ENCODE peak calls at places on chromosome 10, in four cellular contexts. J is HepG2, Y is A549, X is K562. N is an unnamed sample.

GRCh38 chr10:74824184-74825032 is 2.0 kb upstream of the KAT6B start:
- DNase-seq in J (peak; percentile 15), Y (no peak), X (no peak), N (no peak)

GRCh38 chr10:23284155-23284554 is 60.4 kb downstream of the C10orf67 start:
- DNase-seq in J (no peak), Y (no peak), X (no peak), N (no peak)

GRCh38 chr10:79178614-79179403 is 110.0 kb downstream of the ZMIZ1 start:
- DNase-seq in J (no peak), Y (no peak), X (peak; percentile 93), N (peak; percentile 93)

GRCh38 chr10:83515001-83515400 is 624.3 kb upstream of the GHITM start:
- DNase-seq in J (no peak), Y (no peak), X (no peak), N (no peak)

GRCh38 chr10:21202766-21203457 is 305.8 kb upstream of the NEBL start:
- DNase-seq in J (no peak), Y (no peak), X (no peak), N (no peak)

GRCh38 chr10:76052798-76053473 is 621.5 kb downstream of the LRMDA start:
- DNase-seq in J (no peak), Y (no peak), X (no peak), N (no peak)

GRCh38 chr10:30637881-30638467 is 8.4 kb upstream of the LYZL2 start:
- DNase-seq in J (peak; percentile 86), Y (peak; percentile 81), X (no peak), N (peak; percentile 87)

GRCh38 chr10:113552014-113552413 is 839 bp upstream of the HABP2 start:
- DNase-seq in J (no peak), Y (no peak), X (no peak), N (no peak)

GRCh38 chr10:8636371-8636770 is 581.9 kb downstream of the GATA3 start:
- DNase-seq in J (no peak), Y (no peak), X (no peak), N (no peak)

GRCh38 chr10:95785942-95786669 is 30.1 kb downstream of the ENTPD1 start:
- DNase-seq in J (no peak), Y (no peak), X (no peak), N (no peak)

GRCh38 chr10:1465993-1466764 is 271.1 kb downstream of the ADARB2 start:
- DNase-seq in J (no peak), Y (no peak), X (no peak), N (no peak)

GRCh38 chr10:126017961-126018560 is 121.7 kb downstream of the FANK1 start:
- DNase-seq in J (no peak), Y (no peak), X (no peak), N (peak; percentile 4)

GRCh38 chr10:89535185-89536012 is at the start of gene SLC16A12:
- DNase-seq in J (no peak), Y (no peak), X (no peak), N (no peak)

GRCh38 chr10:34147641-34148040 is 667.5 kb downstream of the PARD3 start:
- DNase-seq in J (no peak), Y (no peak), X (no peak), N (no peak)

GRCh38 chr10:126459878-126460481 is 71.7 kb upstream of the ADAM12 start:
- DNase-seq in J (peak; percentile 38), Y (peak; percentile 96), X (no peak), N (no peak)

GRCh38 chr10:78306358-78306757 is 272.7 kb downstream of the RPS24 start:
- DNase-seq in J (no peak), Y (no peak), X (no peak), N (no peak)

GRCh38 chr10:90204956-90205695 is 503.7 kb downstream of the KIF20B start:
- DNase-seq in J (no peak), Y (no peak), X (no peak), N (no peak)

GRCh38 chr10:20100157-20100556 is 283.9 kb downstream of the PLXDC2 start:
- DNase-seq in J (no peak), Y (peak; percentile 5), X (no peak), N (peak; percentile 18)

GRCh38 chr10:112981553-112981952 is 31.5 kb downstream of the TCF7L2 start:
- DNase-seq in J (no peak), Y (no peak), X (no peak), N (no peak)

GRCh38 chr10:42888504-42889095 is 106.0 kb downstream of the BMS1 start:
- DNase-seq in J (no peak), Y (no peak), X (no peak), N (no peak)
- TF ChIP-seq JUN in J (no peak), Y (no peak), X (no peak), N (no peak)

DNA sequence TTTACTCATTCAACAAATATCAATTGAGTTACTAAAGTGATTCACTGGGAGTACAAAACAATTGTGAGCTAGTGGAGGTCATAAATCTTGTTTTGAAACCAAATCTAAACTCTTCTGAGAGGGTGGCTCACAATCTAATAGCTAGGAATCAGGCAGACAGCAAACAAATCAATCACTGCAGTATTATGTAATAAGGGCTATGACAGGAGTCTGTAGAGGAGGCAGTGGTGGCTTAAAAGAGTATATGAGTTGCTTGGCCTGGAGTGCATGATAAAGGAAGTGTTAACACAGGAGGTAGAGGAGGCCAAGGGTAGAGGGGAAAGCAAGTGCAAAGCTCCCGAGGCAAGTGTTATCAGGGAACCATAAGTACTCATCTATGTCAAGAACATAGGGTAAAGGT is 16.5 kb downstream of the MYPN start:
- DNase-seq in J (no peak), Y (peak; percentile 58), X (no peak), N (no peak)
- H3K4me1 ChIP-seq in J (no peaks in the 10 kb centered on the region), Y (peaks cover 25% of the 10 kb centered on the region), X (no peaks in the 10 kb centered on the region), N (no peaks in the 10 kb centered on the region)

GRCh38 chr10:15370212-15370740 is 813 bp downstream of the FAM171A1 start:
- DNase-seq in J (no peak), Y (no peak), X (peak; percentile 37), N (peak; percentile 32)
- TF ChIP-seq MYC in J (no peak), Y (no peak), X (no peak), N (no peak)

GRCh38 chr10:122516733-122517132 is 43.8 kb upstream of the DMBT1 start:
- DNase-seq in J (no peak), Y (no peak), X (no peak), N (no peak)

GRCh38 chr10:122515022-122515424 is 45.5 kb upstream of the DMBT1 start:
- DNase-seq in J (no peak), Y (no peak), X (no peak), N (no peak)

GRCh38 chr10:122514045-122514840 is 46.3 kb upstream of the DMBT1 start:
- DNase-seq in J (no peak), Y (no peak), X (no peak), N (no peak)

GRCh38 chr10:122513053-122513452 is 47.5 kb upstream of the DMBT1 start:
- DNase-seq in J (no peak), Y (no peak), X (no peak), N (no peak)

GRCh38 chr10:122515588-122516231 is 44.8 kb upstream of the DMBT1 start:
- DNase-seq in J (no peak), Y (no peak), X (no peak), N (no peak)
- TF ChIP-seq JUN in J (no peak), Y (no peak), X (no peak), N (no peak)

GRCh38 chr10:13827418-13827817 is 240.7 kb downstream of the PRPF18 start:
- DNase-seq in J (no peak), Y (no peak), X (no peak), N (no peak)
- H3K4me1 ChIP-seq in J (no peaks in the 10 kb centered on the region), Y (no peaks in the 10 kb centered on the region), X (no peaks in the 10 kb centered on the region), N (peaks cover 15% of the 10 kb centered on the region)

GRCh38 chr10:70564113-70564725 is 38.3 kb downstream of the PRF1 start:
- DNase-seq in J (no peak), Y (no peak), X (no peak), N (no peak)
- TF ChIP-seq MYC in J (no peak), Y (no peak), X (no peak), N (no peak)

DNA sequence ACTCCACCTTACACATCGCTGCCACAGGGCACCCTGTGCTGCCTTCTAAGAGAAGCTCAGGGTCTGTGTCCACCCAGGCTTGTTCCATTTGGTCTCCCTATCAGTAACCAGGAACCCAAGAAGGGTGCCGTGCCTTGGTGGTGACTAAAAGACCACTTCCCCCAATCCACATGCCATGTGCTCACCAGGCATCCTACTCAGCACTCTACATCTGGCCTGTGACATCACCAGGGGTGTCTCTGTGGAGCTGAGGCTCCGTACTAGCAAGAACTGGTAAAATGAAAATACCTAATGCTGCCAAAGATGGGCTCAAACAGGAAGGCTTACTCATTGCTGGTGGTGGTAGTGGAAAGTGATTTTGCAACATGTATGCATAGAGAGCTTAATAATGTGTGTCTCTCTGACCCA is 19.0 kb upstream of the C10orf71 start:
- DNase-seq in J (no peak), Y (no peak), X (no peak), N (peak; percentile 2)
- TF ChIP-seq JUN in J (no peak), Y (no peak), X (no peak), N (no peak)

DNA sequence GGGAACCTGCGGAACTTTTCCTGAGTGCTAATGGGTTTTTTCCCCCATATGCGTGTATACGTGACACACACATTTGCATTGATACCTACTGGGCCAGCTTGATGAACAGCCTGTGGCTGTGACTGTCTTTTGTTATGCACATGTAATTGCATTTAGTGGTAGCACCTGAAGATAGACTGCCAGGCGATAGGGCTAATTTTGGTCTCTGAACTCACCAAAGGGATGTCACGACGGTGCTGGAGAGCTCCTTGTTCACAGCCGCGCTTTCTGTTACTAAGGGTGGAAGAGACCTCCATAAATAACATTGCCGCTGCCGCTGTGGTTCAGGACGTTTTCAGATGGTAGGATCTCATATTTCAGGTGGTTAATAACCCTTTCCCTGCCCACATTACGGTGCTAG is 133.2 kb downstream of the CAMK1D start:
- DNase-seq in J (no peak), Y (no peak), X (no peak), N (no peak)
- H3K4me1 ChIP-seq in J (no peaks in the 10 kb centered on the region), Y (no peaks in the 10 kb centered on the region), X (no peaks in the 10 kb centered on the region), N (no peaks in the 10 kb centered on the region)

DNA sequence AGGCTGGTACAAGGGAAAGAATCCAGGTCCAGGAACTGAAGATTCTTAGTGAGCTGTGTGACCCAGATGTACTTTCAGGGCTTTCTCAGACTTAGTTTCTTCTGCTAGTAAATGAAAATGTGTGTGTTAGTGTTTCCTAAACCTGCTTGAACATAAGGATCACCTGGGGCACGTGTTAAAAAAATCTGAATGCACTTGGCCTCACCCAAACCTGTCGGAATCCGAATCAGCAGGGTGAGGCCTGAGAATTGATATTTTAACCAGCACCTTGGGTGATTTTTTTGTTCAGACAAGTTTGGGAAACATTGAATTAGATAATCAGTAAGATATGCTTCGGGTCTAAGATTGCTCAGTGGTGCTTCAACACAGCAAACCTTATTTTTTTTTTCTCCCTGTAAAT is 59.7 kb downstream of the ZNF365 start:
- DNase-seq in J (no peak), Y (no peak), X (no peak), N (no peak)
- TF ChIP-seq MYC in J (no peak), Y (no peak), X (no peak), N (no peak)

GRCh38 chr10:80382989-80383388 is 25.4 kb upstream of the PRXL2A start:
- DNase-seq in J (peak; percentile 40), Y (peak; percentile 46), X (no peak), N (peak; percentile 70)
- TF ChIP-seq JUN in J (no peak), Y (no peak), X (no peak), N (no peak)